ENCODE peak calls at places on chromosomes 1 and 21, in nine cellular contexts. P is neural progenitor cell; Q is activated T-cell treated with anti-CD3 and anti-CD28 coated beads for 1 hour; S is stimulated activated CD8-positive, alpha-beta memory T cell treated with anti-CD3 and anti-CD28 coated beads, Interleukin-15, amount 100 ng/mL, for 24 hours; E is PC-3; D is G401; Z is hepatocyte; T is CD4-positive, alpha-beta T cell; A is GM23248. O is an unnamed sample.

GRCh38 chr1:222454782-222455181 is 93.1 kb downstream of the HHIPL2 start:
- DNase-seq in D (no peak), E (no peak), Q (no peak), T (no peak), S (no peak), P (no peak), A (peak), Z (no peak), O (no peak)

GRCh38 chr1:34839526-34840305 is 19.8 kb downstream of the SMIM12 start:
- DNase-seq in P (no peak), T (no peak), S (no peak), E (no peak), Q (no peak), A (no peak), Z (no peak), D (no peak), O (no peak)

GRCh38 chr1:76266762-76267161 is 192.2 kb downstream of the ST6GALNAC3 start:
- DNase-seq in P (no peak), E (no peak), S (no peak), T (no peak), Q (no peak), A (no peak), Z (no peak), D (no peak), O (no peak)

GRCh38 chr1:116119876-116120275 is 8.7 kb downstream of the MAB21L3 start:
- DNase-seq in Z (no peak), S (no peak), D (no peak), A (no peak), E (no peak), P (no peak), Q (no peak), T (no peak), O (no peak)

GRCh38 chr1:211564084-211564483 is 14.9 kb downstream of the SLC30A1 start:
- DNase-seq in P (no peak), S (no peak), Q (no peak), T (no peak), Z (no peak), D (no peak), A (no peak), E (no peak), O (no peak)

GRCh38 chr1:5973771-5974170 is 18.5 kb downstream of the NPHP4 start:
- DNase-seq in P (peak), Q (no peak), D (peak), E (no peak), A (peak), S (no peak), Z (no peak), T (no peak), O (no peak)

GRCh38 chr1:78095618-78096416 is 50.1 kb downstream of the GIPC2 start:
- DNase-seq in D (no peak), T (no peak), S (no peak), A (peak), E (no peak), Q (no peak), Z (no peak), P (no peak), O (peak)

GRCh38 chr1:44170281-44170823 is 28.9 kb upstream of the KLF18 start:
- DNase-seq in S (no peak), P (no peak), Z (no peak), D (no peak), T (no peak), E (peak), A (peak), Q (no peak), O (peak)

GRCh38 chr21:37220433-37220980 is 46.6 kb downstream of the VPS26C start:
- DNase-seq in Z (no peak), A (peak), Q (peak), D (peak), T (peak), P (no peak), E (no peak), S (no peak), O (no peak)

GRCh38 chr1:225919906-225920305 is 4.1 kb downstream of the PYCR2 start:
- DNase-seq in Q (no peak), D (peak), E (peak), Z (peak), S (no peak), P (no peak), T (no peak), A (peak), O (peak)

GRCh38 chr1:205913451-205914204 is 29.6 kb downstream of the SLC26A9 start:
- DNase-seq in D (peak), E (no peak), Q (no peak), P (no peak), A (peak), S (no peak), Z (peak), T (no peak), O (no peak)

GRCh38 chr1:114155756-114156155 is 2.1 kb upstream of the SYT6 start:
- DNase-seq in T (no peak), S (no peak), P (no peak), D (peak), A (no peak), Q (no peak), Z (no peak), E (no peak), O (no peak)

GRCh38 chr1:94218332-94218731 is 19.1 kb downstream of the ARHGAP29 start:
- DNase-seq in T (no peak), Q (no peak), A (no peak), Z (no peak), P (no peak), D (no peak), E (no peak), S (no peak), O (no peak)

O was measured in HT1080.